ENCODE peak calls at places on chromosomes 2 and 18, in four cellular contexts. T is heart left ventricle, N is PC-3, W is lung. I is an unnamed sample.

GRCh38 chr18:69400976-69401474 is 337 bp downstream of the DOK6 start:
- ATAC-seq in T (peak; percentile 17), N (no peak), W (peak; percentile 25), I (peak; percentile 36)

GRCh38 chr18:7062236-7062635 is 55.4 kb downstream of the LAMA1 start:
- ATAC-seq in T (no peak), N (no peak), W (no peak), I (no peak)

GRCh38 chr18:58578835-58579560 is 49.9 kb downstream of the ALPK2 start:
- ATAC-seq in T (no peak), N (no peak), W (peak; percentile 11), I (no peak)

GRCh38 chr2:181715033-181715630 is 34.8 kb upstream of the NEUROD1 start:
- ATAC-seq in T (peak; percentile 57), N (peak; percentile 84), W (peak; percentile 66), I (peak; percentile 36)

GRCh38 chr2:12739721-12740254 is 23.1 kb downstream of the TRIB2 start:
- ATAC-seq in T (no peak), N (no peak), W (no peak), I (no peak)

GRCh38 chr2:158904126-158904525 is 64.3 kb upstream of the TANC1 start:
- ATAC-seq in T (no peak), N (no peak), W (no peak), I (no peak)

GRCh38 chr18:12885500-12885899 is 1.5 kb upstream of the PTPN2 start:
- ATAC-seq in T (no peak), N (no peak), W (no peak), I (no peak)

GRCh38 chr2:203399031-203399430 is 70.8 kb downstream of the ABI2 start:
- ATAC-seq in T (no peak), N (no peak), W (no peak), I (no peak)

GRCh38 chr2:134261398-134262131 is 7.7 kb downstream of the MGAT5 start:
- ATAC-seq in T (peak; percentile 59), N (no peak), W (no peak), I (no peak)

DNA sequence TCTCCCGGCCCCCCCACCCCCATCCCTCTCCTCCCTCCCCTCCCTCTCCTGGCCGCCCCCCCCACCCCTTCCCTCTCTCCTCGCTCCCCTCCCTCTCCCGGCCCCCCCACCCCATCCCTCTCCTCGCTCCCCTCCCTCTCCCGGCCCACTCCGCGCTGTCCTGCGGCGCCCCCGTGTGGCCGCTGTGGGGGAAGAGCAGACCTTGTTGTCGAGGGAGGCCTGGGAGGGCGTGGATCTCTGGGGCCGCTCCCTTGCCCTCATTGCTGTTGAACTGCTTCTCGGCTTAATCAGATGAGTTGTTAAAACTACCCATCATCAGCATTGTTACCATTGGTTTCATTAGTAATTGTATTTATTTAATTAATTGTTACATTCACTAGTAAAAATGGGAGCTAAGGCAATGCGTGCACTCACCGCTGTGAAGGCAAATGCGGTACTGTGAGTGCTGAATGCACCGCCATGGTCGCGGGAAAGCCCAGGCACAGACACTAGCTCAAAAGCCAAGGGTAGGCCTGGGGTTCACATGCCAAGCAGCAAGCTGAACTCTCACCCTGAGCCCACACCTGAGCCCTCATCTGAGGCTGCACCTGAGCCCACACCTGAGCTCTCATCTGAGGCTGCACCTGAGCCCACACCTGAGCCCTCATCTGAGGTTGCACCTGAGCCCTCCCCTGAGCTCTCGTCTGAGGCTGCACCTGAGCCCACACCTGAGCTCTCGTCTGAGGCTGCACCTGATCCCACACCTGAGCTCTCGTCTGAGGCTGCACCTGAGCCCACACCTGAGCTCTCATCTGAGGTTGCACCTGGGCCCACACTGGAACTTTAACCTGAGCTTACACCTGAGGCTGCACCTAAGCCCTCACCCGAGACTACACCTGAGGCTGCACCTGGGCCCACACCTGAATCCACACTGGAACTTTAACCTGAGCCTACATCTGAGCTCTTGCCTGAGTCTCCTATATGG is 8.8 kb downstream of the RTP5 start:
- ATAC-seq in T (peak; percentile 42), N (peak; percentile 32), W (no peak), I (peak; percentile 34)
- TF ChIP-seq CTCF in T (peak; percentile 55), N (peak; percentile 56), W (peak; percentile 47), I (peak; percentile 72)

GRCh38 chr18:489244-490023 is 11.1 kb downstream of the COLEC12 start:
- ATAC-seq in T (no peak), N (peak; percentile 81), W (no peak), I (no peak)
- H3K4me1 ChIP-seq in T (no peaks in the 10 kb centered on the region), N (peaks cover 23% of the 10 kb centered on the region), W (no peaks in the 10 kb centered on the region), I (peaks cover 6% of the 10 kb centered on the region)

DNA sequence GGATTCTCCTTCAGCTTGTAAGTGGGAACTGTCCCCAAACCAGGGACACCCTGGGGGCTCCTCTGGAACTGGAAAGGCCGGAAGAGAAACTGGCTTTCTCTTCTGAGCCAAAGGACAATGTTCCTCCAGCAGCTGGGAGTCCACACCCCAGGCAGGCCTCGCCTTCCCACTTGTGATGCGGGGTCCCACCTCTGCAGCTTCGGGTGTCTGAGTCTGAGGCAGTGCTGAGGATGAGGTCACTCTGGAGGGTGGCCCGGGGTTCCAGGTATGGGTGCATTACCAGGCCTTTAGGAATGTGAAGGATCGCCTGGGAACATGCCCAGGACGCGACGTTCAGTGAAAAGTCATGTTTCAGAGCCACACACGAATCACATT is 18.2 kb upstream of the BOK start:
- ATAC-seq in T (no peak), N (no peak), W (peak; percentile 32), I (no peak)
- H3K4me3 ChIP-seq in T (peak overlapping the region; percentile 47), N (no peak overlapping the region), W (no peak overlapping the region), I (no peak overlapping the region)

DNA sequence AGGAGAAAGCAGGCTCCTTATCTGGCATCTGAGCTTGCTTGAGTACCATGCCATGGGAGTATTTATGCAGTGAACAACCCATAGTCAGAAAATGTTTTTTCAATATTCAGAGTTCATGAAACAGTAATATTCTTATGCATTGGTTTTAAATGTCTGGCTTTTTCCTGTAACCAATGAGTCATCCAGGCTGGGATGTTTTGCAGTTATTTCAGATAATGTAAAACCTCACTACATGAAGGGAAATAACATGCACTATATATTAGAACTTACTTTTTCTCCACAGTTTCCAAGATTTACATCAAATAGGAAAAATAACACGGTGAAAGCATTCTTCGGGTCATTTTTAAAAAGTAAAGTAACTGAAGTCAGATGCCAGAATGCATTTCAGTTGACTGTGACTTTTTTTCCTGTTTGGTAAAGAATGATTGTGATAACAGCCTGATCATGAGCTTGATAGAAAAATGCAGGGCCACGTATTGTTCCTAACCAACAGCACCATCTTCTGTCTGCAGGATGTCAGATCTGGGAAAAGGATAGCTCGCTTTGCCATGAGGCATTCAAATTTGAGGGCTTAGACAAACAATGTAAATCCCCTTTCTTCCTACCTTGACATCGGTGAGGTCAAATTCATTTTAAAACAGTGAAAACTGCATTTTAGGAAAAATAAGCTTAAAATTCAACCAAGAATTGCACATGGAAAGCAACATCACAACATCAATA is 152.8 kb downstream of the DSC3 start:
- ATAC-seq in T (no peak), N (peak; percentile 77), W (no peak), I (no peak)
- TF ChIP-seq CTCF in T (peak; percentile 39), N (peak; percentile 76), W (no peak), I (peak; percentile 15)

GRCh38 chr2:196225213-196225612 is 53.8 kb upstream of the STK17B start:
- ATAC-seq in T (no peak), N (peak; percentile 94), W (no peak), I (no peak)
- H3K4me1 ChIP-seq in T (no peaks in the 10 kb centered on the region), N (peaks cover 12% of the 10 kb centered on the region), W (no peaks in the 10 kb centered on the region), I (no peaks in the 10 kb centered on the region)

DNA sequence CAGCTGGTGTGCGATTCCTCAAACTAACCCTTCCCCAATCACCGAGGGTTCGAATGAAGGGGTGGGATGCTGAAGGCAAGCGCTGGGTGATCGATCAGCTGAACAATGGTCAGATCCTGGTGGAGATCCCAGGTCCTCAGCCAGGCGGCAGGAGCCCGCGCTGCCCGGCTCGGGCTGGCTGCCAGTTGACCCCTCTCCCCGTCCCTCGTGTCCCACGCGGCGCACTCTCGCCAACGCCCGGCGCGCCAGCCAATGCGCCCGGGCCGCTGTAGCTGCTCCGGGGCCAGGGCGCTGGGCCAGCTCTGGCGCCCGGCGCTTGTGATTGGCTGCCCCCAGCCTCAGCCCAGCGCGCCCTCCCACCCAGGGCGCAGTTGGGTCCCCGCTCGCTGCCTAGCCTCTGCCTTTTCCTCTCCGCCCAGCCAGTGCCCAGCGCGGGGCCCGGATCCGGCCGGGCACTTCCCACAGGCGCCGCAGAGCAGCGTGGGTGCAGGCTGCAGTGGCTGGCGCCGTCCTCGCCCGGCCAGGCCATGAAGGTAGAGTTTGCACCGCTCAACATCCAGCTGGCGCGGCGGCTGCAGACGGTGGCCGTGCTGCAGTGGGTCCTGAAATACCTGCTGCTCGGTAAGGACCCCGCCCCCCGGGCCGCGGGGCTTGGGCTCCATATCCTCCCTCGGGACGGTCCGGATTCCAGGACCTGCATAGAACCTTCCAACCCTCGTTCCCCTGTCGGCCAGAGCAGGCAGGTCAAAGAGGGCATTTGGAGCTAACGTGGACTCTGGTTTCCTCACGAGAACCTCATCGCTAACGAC is at the start of gene MOGAT1:
- ATAC-seq in T (peak; percentile 79), N (peak; percentile 22), W (peak; percentile 71), I (peak; percentile 66)
- H3K4me3 ChIP-seq in T (peak within 1 kb of the TSS; percentile 64), N (peak within 1 kb of the TSS; percentile 9), W (peak within 1 kb of the TSS; percentile 43), I (peak within 1 kb of the TSS; percentile 10)

GRCh38 chr18:10032331-10032979 is 118.6 kb downstream of the VAPA start:
- ATAC-seq in T (peak; percentile 81), N (no peak), W (no peak), I (peak; percentile 44)
- TF ChIP-seq CTCF in T (peak; percentile 53), N (peak; percentile 22), W (no peak), I (peak; percentile 29)

GRCh38 chr2:37655442-37655841 is 16.0 kb downstream of the CDC42EP3 start:
- ATAC-seq in T (no peak), N (no peak), W (no peak), I (no peak)

GRCh38 chr2:37653805-37654378 is 17.6 kb downstream of the CDC42EP3 start:
- ATAC-seq in T (peak; percentile 74), N (no peak), W (peak; percentile 16), I (peak; percentile 56)

GRCh38 chr2:37656512-37657423 is 14.7 kb downstream of the CDC42EP3 start:
- ATAC-seq in T (peak; percentile 60), N (no peak), W (no peak), I (peak; percentile 34)

GRCh38 chr2:37654419-37654818 is 17.0 kb downstream of the CDC42EP3 start:
- ATAC-seq in T (peak; percentile 41), N (no peak), W (no peak), I (no peak)

GRCh38 chr2:37654932-37655331 is 16.5 kb downstream of the CDC42EP3 start:
- ATAC-seq in T (peak; percentile 62), N (no peak), W (no peak), I (no peak)
- H3K4me1 ChIP-seq in T (peaks cover 98% of the 10 kb centered on the region), N (peaks cover 14% of the 10 kb centered on the region), W (peaks cover 57% of the 10 kb centered on the region), I (peaks cover 54% of the 10 kb centered on the region)

DNA sequence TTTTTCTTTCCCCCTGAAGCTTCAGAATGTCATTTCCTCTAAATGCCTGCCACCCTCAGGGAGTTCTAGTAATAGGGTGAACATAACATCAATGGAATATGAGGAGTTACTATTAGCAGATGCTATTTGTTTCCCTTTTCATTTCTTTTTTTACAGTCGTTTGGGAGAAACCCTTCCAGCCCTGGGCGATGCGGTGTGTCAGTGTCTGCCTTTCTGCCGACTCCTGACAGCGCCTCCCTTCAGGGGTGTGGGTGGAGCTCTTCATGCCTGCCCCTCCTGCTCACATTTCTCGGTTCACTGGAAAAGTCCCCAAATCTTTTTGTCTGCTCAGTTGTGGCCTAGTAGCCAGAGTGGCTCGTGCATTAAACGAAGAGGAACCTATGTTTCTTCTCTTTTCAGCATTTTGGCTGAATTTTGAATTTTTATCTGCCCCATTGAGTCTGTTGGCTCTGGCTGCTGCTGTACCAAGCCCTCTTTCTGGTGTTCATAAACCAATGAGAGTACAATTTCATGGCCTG is 72.3 kb downstream of the FMNL2 start:
- ATAC-seq in T (peak; percentile 70), N (no peak), W (peak; percentile 30), I (no peak)
- H3K4me3 ChIP-seq in T (peak overlapping the region; percentile 44), N (no peak overlapping the region), W (no peak overlapping the region), I (peak overlapping the region; percentile 13)

GRCh38 chr18:67518566-67518965 is 2.0 kb upstream of the DSEL start:
- ATAC-seq in T (no peak), N (no peak), W (no peak), I (no peak)
- TF ChIP-seq CTCF in T (no peak), N (no peak), W (no peak), I (no peak)

I was measured in gastroesophageal sphincter.